ENCODE peak calls at places on chromosomes 2 and 18, in six cellular contexts. F is H1, P is K562, M is HepG2, W is GM12878, N is GM12892. K is an unnamed sample.

GRCh38 chr2:23707096-23707495 is 219.8 kb downstream of the ATAD2B start:
- DNase-seq in M (no peak), N (no peak), P (peak), W (no peak), F (no peak), K (no peak)

GRCh38 chr2:169091256-169091655 is 21.9 kb downstream of the DHRS9 start:
- DNase-seq in N (no peak), F (no peak), M (no peak), W (no peak), P (no peak), K (no peak)

GRCh38 chr2:218780851-218781690 is 876 bp upstream of the CYP27A1 start:
- DNase-seq in F (no peak), P (no peak), W (no peak), N (no peak), M (peak), K (no peak)

GRCh38 chr2:152222975-152223638 is 47.5 kb upstream of the STAM2 start:
- DNase-seq in W (no peak), P (no peak), N (no peak), M (peak), F (no peak), K (no peak)

GRCh38 chr2:213995400-213996105 is 415.3 kb upstream of the VWC2L start:
- DNase-seq in W (no peak), N (no peak), F (no peak), P (no peak), M (no peak), K (no peak)

GRCh38 chr18:8364385-8364784 is 244.9 kb upstream of the RAB12 start:
- DNase-seq in N (no peak), M (no peak), P (no peak), F (no peak), W (no peak), K (no peak)

GRCh38 chr2:235803028-235803427 is 309.2 kb downstream of the AGAP1 start:
- DNase-seq in P (no peak), M (no peak), F (no peak), W (no peak), N (no peak), K (no peak)

GRCh38 chr2:189519631-189520387 is 60.8 kb downstream of the SLC40A1 start:
- DNase-seq in W (no peak), M (no peak), F (no peak), N (no peak), P (no peak), K (no peak)

GRCh38 chr2:44623622-44624351 is 262.0 kb downstream of the CAMKMT start:
- DNase-seq in P (no peak), F (no peak), M (no peak), W (no peak), N (no peak), K (no peak)

GRCh38 chr2:173196638-173197037 is 121.0 kb downstream of the MAP3K20 start:
- DNase-seq in W (no peak), P (no peak), M (no peak), F (no peak), N (no peak), K (no peak)

GRCh38 chr2:208207769-208208168 is 17.9 kb upstream of the C2orf80 start:
- DNase-seq in W (no peak), M (no peak), N (no peak), P (no peak), F (no peak), K (no peak)

GRCh38 chr2:96863575-96864342 is 5.9 kb upstream of the ANKRD39 start:
- DNase-seq in F (no peak), N (no peak), M (no peak), W (no peak), P (no peak), K (no peak)
- TF ChIP-seq POLR2A in F (no peak), N (no peak), M (no peak), W (no peak), P (no peak), K (no peak)

GRCh38 chr2:68193774-68194372 is 36.2 kb downstream of the PNO1 start:
- DNase-seq in W (no peak), F (no peak), N (no peak), P (no peak), M (no peak), K (no peak)
- TF ChIP-seq TAF1 in W (no peak), F (no peak), N (no peak), P (no peak), M (no peak), K (no peak)

DNA sequence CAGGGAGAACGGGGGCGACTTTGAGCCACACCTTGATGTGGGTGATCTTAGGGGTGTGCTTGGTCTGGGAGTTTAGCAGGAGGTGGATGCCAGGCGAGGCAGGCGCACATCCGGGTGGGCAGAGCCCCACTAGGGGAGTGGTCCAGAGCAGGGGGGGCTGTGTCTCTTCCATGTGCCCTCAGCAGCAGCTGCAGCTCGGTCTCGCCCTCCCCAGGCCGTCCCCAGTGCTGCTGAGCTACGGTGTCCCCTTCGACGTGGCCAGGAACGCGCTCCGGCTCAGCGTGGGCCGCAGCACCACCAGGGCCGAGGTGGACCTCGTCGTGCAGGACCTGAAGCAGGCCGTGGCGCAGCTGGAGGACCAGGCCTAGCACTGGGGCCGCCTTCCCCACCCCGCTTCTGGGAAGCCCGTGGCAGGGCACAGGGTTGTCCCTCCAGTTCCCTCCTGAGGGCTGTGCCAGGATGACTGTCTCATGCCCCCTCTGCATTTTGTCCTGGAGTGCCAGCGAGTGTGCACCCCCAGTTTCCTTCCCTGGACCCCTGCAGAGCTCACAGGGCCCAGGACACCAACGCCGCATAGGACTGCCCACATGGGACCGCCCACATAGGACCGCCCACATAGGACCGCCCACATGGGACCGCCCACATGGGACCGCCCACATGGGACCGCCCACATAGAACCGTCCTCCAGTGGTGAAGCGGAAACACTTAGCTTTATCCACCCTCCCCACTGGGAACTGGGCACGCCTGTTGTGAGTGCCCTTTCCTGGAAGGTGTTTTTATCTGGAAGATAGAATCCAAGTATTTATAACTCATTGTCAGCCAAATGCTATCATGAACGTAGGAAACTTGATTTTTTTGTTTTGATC is 1.9 kb upstream of the ESPNL start:
- DNase-seq in F (peak), W (no peak), N (peak), M (no peak), P (peak), K (peak)
- TF ChIP-seq POLR2AphosphoS5 in F (peak), W (no peak), N (no peak), M (no peak), P (no peak), K (no peak)

GRCh38 chr2:197705143-197705911 is at the start of gene MARS2:
- DNase-seq in M (peak), N (peak), F (peak), P (peak), W (peak), K (peak)
- TF ChIP-seq POLR2A in M (peak), N (peak), F (peak), P (peak), W (peak), K (peak)

GRCh38 chr2:151030663-151031230 is 230.9 kb downstream of the RBM43 start:
- DNase-seq in F (no peak), N (no peak), P (no peak), M (no peak), W (no peak), K (no peak)
- TF ChIP-seq TAF1 in F (no peak), N (no peak), P (no peak), M (no peak), W (no peak), K (no peak)

DNA sequence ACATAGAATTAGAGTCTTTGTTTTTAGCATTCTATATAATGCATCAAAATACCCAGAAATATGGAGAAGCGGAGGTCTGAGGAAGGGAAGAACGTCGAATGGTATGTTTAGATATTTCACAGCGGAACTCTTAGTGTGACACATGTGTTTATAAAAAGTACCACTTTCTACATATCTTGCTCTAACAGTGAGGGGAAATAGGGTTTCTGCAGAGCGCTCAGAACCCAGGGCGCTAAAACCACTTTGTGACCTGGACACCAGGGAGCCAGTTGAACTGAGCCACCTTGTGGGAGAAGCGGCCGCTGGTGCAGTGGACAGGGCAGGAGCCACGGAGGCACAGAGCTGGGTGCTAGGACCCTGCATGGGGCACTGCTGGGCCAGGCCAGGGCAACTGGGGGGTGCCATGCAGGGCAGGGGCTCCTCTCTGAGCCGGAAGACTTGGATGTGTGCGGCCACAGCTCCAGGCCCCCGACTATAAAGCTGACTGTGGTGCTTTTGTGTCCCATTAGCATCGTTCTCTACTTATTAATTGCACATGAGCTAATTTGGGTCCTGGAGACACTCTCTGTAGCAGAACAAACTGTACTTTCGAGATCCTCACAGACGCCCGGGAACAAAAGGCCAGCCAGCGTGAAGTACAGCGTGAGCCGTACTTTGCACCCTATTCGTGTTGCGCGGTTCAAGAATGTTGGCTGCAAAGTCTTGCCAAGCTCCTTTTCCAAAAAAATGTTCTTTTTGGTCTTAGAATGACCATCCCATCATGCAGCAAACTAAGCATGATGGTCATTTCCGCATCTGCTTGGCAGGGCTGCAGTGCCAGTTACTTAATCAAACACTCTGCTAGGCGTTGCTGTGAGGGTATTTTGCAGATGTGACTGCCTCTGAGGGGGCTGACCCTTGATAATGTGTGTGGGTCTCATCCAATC is 151.9 kb upstream of the ALKAL2 start:
- DNase-seq in W (no peak), N (no peak), M (no peak), F (no peak), P (no peak), K (no peak)
- TF ChIP-seq POLR2AphosphoS5 in W (no peak), N (no peak), M (no peak), F (no peak), P (no peak), K (no peak)

K was measured in GM12891.